ENCODE peak calls at places on chromosomes 2 and 18, in eight cellular contexts. One of them, this sample, is unnamed. For H3K4me1 and H3K9me3, the result is how much of the 10 kb centered on the place peaks cover.

GRCh38 chr18:58213445-58213844 is 169.4 kb downstream of the NEDD4L start:
- DNase-seq in right cardiac atrium: no peak
- DNase-seq in heart right ventricle: no peak
- DNase-seq in fibroblast of lung: peak
- DNase-seq in left ventricle myocardium inferior: no peak
- DNase-seq in esophagus squamous epithelium: no peak
- DNase-seq in neuronal stem cell: no peak
- DNase-seq in neural progenitor cell: no peak
- DNase-seq in this sample: no peak

GRCh38 chr2:188456114-188456909 is 164.6 kb downstream of the GULP1 start:
- DNase-seq in right cardiac atrium: no peak
- DNase-seq in heart right ventricle: no peak
- DNase-seq in fibroblast of lung: no peak
- DNase-seq in left ventricle myocardium inferior: no peak
- DNase-seq in esophagus squamous epithelium: no peak
- DNase-seq in neuronal stem cell: no peak
- DNase-seq in neural progenitor cell: peak
- DNase-seq in this sample: no peak

GRCh38 chr2:16639431-16639830 is 26.2 kb downstream of the CYRIA start:
- DNase-seq in right cardiac atrium: no peak
- DNase-seq in heart right ventricle: no peak
- DNase-seq in fibroblast of lung: no peak
- DNase-seq in left ventricle myocardium inferior: no peak
- DNase-seq in esophagus squamous epithelium: no peak
- DNase-seq in neuronal stem cell: no peak
- DNase-seq in neural progenitor cell: peak
- DNase-seq in this sample: no peak

GRCh38 chr2:1482981-1483380 is 69.7 kb downstream of the TPO start:
- DNase-seq in right cardiac atrium: no peak
- DNase-seq in heart right ventricle: no peak
- DNase-seq in fibroblast of lung: no peak
- DNase-seq in left ventricle myocardium inferior: no peak
- DNase-seq in esophagus squamous epithelium: no peak
- DNase-seq in neuronal stem cell: no peak
- DNase-seq in neural progenitor cell: no peak
- DNase-seq in this sample: no peak

GRCh38 chr2:237691200-237691907 is 64.0 kb downstream of the LRRFIP1 start:
- DNase-seq in right cardiac atrium: no peak
- DNase-seq in heart right ventricle: no peak
- DNase-seq in fibroblast of lung: no peak
- DNase-seq in left ventricle myocardium inferior: no peak
- DNase-seq in esophagus squamous epithelium: no peak
- DNase-seq in neuronal stem cell: peak
- DNase-seq in neural progenitor cell: peak
- DNase-seq in this sample: no peak

GRCh38 chr2:44118257-44118656 is 50.4 kb upstream of the PPM1B start:
- DNase-seq in right cardiac atrium: no peak
- DNase-seq in heart right ventricle: no peak
- DNase-seq in fibroblast of lung: no peak
- DNase-seq in left ventricle myocardium inferior: no peak
- DNase-seq in esophagus squamous epithelium: no peak
- DNase-seq in neuronal stem cell: no peak
- DNase-seq in neural progenitor cell: no peak
- DNase-seq in this sample: no peak

GRCh38 chr2:179886-180285 is 83.9 kb downstream of the SH3YL1 start:
- DNase-seq in right cardiac atrium: no peak
- DNase-seq in heart right ventricle: no peak
- DNase-seq in fibroblast of lung: no peak
- DNase-seq in left ventricle myocardium inferior: no peak
- DNase-seq in esophagus squamous epithelium: no peak
- DNase-seq in neuronal stem cell: no peak
- DNase-seq in neural progenitor cell: no peak
- DNase-seq in this sample: no peak

GRCh38 chr2:134852518-134852917 is 14.1 kb downstream of the ACMSD start:
- DNase-seq in right cardiac atrium: no peak
- DNase-seq in heart right ventricle: no peak
- DNase-seq in fibroblast of lung: no peak
- DNase-seq in left ventricle myocardium inferior: no peak
- DNase-seq in esophagus squamous epithelium: no peak
- DNase-seq in neuronal stem cell: no peak
- DNase-seq in neural progenitor cell: peak
- DNase-seq in this sample: no peak

GRCh38 chr2:170573660-170574059 is 141.5 kb upstream of the SP5 start:
- DNase-seq in right cardiac atrium: no peak
- DNase-seq in heart right ventricle: no peak
- DNase-seq in fibroblast of lung: no peak
- DNase-seq in left ventricle myocardium inferior: no peak
- DNase-seq in esophagus squamous epithelium: no peak
- DNase-seq in neuronal stem cell: no peak
- DNase-seq in neural progenitor cell: no peak
- DNase-seq in this sample: no peak

GRCh38 chr2:193112986-193113385 is 918.3 kb upstream of the TMEFF2 start:
- DNase-seq in right cardiac atrium: no peak
- DNase-seq in heart right ventricle: no peak
- DNase-seq in fibroblast of lung: no peak
- DNase-seq in left ventricle myocardium inferior: no peak
- DNase-seq in esophagus squamous epithelium: no peak
- DNase-seq in neuronal stem cell: peak
- DNase-seq in neural progenitor cell: peak
- DNase-seq in this sample: no peak

GRCh38 chr18:64436111-64436510 is 287.2 kb upstream of the LINC00305 start:
- DNase-seq in right cardiac atrium: no peak
- DNase-seq in heart right ventricle: no peak
- DNase-seq in fibroblast of lung: no peak
- DNase-seq in left ventricle myocardium inferior: no peak
- DNase-seq in esophagus squamous epithelium: no peak
- DNase-seq in neuronal stem cell: no peak
- DNase-seq in neural progenitor cell: no peak
- DNase-seq in this sample: no peak

GRCh38 chr2:240624950-240625621 is at the start of gene GPR35:
- DNase-seq in right cardiac atrium: peak
- DNase-seq in heart right ventricle: no peak
- DNase-seq in fibroblast of lung: peak
- DNase-seq in left ventricle myocardium inferior: peak
- DNase-seq in esophagus squamous epithelium: no peak
- DNase-seq in neuronal stem cell: no peak
- DNase-seq in neural progenitor cell: no peak
- DNase-seq in this sample: peak

GRCh38 chr18:74217476-74218143 is 69.3 kb downstream of the TIMM21 start:
- DNase-seq in right cardiac atrium: no peak
- DNase-seq in heart right ventricle: no peak
- DNase-seq in fibroblast of lung: no peak
- DNase-seq in left ventricle myocardium inferior: no peak
- DNase-seq in esophagus squamous epithelium: no peak
- DNase-seq in neuronal stem cell: no peak
- DNase-seq in neural progenitor cell: no peak
- DNase-seq in this sample: no peak

GRCh38 chr2:8456149-8457091 is 225.4 kb upstream of the ID2 start:
- DNase-seq in right cardiac atrium: peak
- DNase-seq in heart right ventricle: no peak
- DNase-seq in fibroblast of lung: no peak
- DNase-seq in left ventricle myocardium inferior: no peak
- DNase-seq in esophagus squamous epithelium: no peak
- DNase-seq in neuronal stem cell: no peak
- DNase-seq in neural progenitor cell: no peak
- DNase-seq in this sample: no peak

GRCh38 chr2:14634885-14635871 is 2.7 kb downstream of the LRATD1 start:
- DNase-seq in right cardiac atrium: peak
- DNase-seq in heart right ventricle: peak
- DNase-seq in fibroblast of lung: peak
- DNase-seq in left ventricle myocardium inferior: peak
- DNase-seq in esophagus squamous epithelium: no peak
- DNase-seq in neuronal stem cell: peak
- DNase-seq in neural progenitor cell: peak
- DNase-seq in this sample: no peak

GRCh38 chr2:239223029-239223329 is 177.8 kb downstream of the HDAC4 start:
- DNase-seq in right cardiac atrium: no peak
- DNase-seq in heart right ventricle: no peak
- DNase-seq in fibroblast of lung: peak
- DNase-seq in left ventricle myocardium inferior: no peak
- DNase-seq in esophagus squamous epithelium: no peak
- DNase-seq in neuronal stem cell: no peak
- DNase-seq in neural progenitor cell: no peak
- DNase-seq in this sample: no peak

GRCh38 chr2:127763776-127764175 is 47.2 kb downstream of the WDR33 start:
- DNase-seq in right cardiac atrium: no peak
- DNase-seq in heart right ventricle: no peak
- DNase-seq in fibroblast of lung: peak
- DNase-seq in left ventricle myocardium inferior: no peak
- DNase-seq in esophagus squamous epithelium: no peak
- DNase-seq in neuronal stem cell: no peak
- DNase-seq in neural progenitor cell: no peak
- DNase-seq in this sample: no peak

GRCh38 chr2:69773201-69773600 is 31.3 kb downstream of the ANXA4 start:
- DNase-seq in right cardiac atrium: no peak
- DNase-seq in heart right ventricle: no peak
- DNase-seq in fibroblast of lung: peak
- DNase-seq in left ventricle myocardium inferior: no peak
- DNase-seq in esophagus squamous epithelium: no peak
- DNase-seq in neuronal stem cell: no peak
- DNase-seq in neural progenitor cell: no peak
- DNase-seq in this sample: no peak

GRCh38 chr2:189149981-189150380 is 29.6 kb downstream of the COL5A2 start:
- DNase-seq in right cardiac atrium: no peak
- DNase-seq in heart right ventricle: no peak
- DNase-seq in fibroblast of lung: peak
- DNase-seq in left ventricle myocardium inferior: no peak
- DNase-seq in esophagus squamous epithelium: no peak
- DNase-seq in neuronal stem cell: no peak
- DNase-seq in neural progenitor cell: no peak
- DNase-seq in this sample: no peak

GRCh38 chr2:30979822-30980245 is 158.4 kb downstream of the GALNT14 start:
- DNase-seq in right cardiac atrium: no peak
- DNase-seq in heart right ventricle: no peak
- DNase-seq in fibroblast of lung: peak
- DNase-seq in left ventricle myocardium inferior: peak
- DNase-seq in esophagus squamous epithelium: no peak
- DNase-seq in neuronal stem cell: no peak
- DNase-seq in neural progenitor cell: peak
- DNase-seq in this sample: no peak

GRCh38 chr2:201149064-201149820 is 33.3 kb downstream of the CFLAR start:
- DNase-seq in right cardiac atrium: no peak
- DNase-seq in heart right ventricle: no peak
- DNase-seq in fibroblast of lung: peak
- DNase-seq in left ventricle myocardium inferior: no peak
- DNase-seq in esophagus squamous epithelium: no peak
- DNase-seq in neuronal stem cell: no peak
- DNase-seq in neural progenitor cell: no peak
- DNase-seq in this sample: no peak

GRCh38 chr2:158457826-158458616 is 1.3 kb downstream of the PKP4 start:
- DNase-seq in right cardiac atrium: peak
- DNase-seq in heart right ventricle: peak
- DNase-seq in fibroblast of lung: peak
- DNase-seq in left ventricle myocardium inferior: peak
- DNase-seq in esophagus squamous epithelium: no peak
- DNase-seq in neuronal stem cell: peak
- DNase-seq in neural progenitor cell: peak
- DNase-seq in this sample: peak

GRCh38 chr2:76749858-76750257 is 772.3 kb downstream of the LRRTM4 start:
- DNase-seq in right cardiac atrium: no peak
- DNase-seq in heart right ventricle: no peak
- DNase-seq in fibroblast of lung: no peak
- DNase-seq in left ventricle myocardium inferior: no peak
- DNase-seq in esophagus squamous epithelium: no peak
- DNase-seq in neuronal stem cell: no peak
- DNase-seq in neural progenitor cell: no peak
- DNase-seq in this sample: no peak

DNA sequence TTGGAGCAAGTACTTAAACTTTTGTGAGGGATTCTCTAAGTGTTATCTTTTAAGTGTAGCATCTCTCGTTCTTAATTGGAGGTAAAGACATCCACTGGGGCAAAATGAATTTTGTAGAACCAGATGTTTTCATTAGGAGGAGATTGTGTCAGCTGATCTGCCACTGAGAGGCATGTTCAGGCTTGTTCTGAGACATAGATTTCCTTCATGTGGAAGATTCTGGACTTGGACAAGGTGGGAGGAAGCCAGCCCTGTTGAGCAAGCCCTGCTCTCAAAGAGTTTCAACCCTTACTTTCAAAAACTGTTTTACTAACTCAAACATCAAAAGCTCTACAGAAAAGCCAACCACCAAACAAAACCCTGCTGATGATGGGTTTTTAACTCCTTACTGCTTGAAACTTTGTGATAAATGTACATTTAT is 6.5 kb downstream of the MAP4K4 start:
- DNase-seq in right cardiac atrium: no peak
- DNase-seq in heart right ventricle: no peak
- DNase-seq in fibroblast of lung: peak
- DNase-seq in left ventricle myocardium inferior: no peak
- DNase-seq in esophagus squamous epithelium: no peak
- DNase-seq in neuronal stem cell: no peak
- DNase-seq in neural progenitor cell: no peak
- DNase-seq in this sample: no peak
- H3K4me3 ChIP-seq in right cardiac atrium: no peak
- H3K4me3 ChIP-seq in heart right ventricle: peak
- H3K4me3 ChIP-seq in fibroblast of lung: no peak
- H3K4me3 ChIP-seq in left ventricle myocardium inferior: no peak
- H3K4me3 ChIP-seq in esophagus squamous epithelium: no peak
- H3K4me3 ChIP-seq in neuronal stem cell: no peak
- H3K4me3 ChIP-seq in neural progenitor cell: no peak
- H3K4me3 ChIP-seq in this sample: peak

GRCh38 chr2:207135801-207136457 is 29.8 kb downstream of the KLF7 start:
- DNase-seq in right cardiac atrium: no peak
- DNase-seq in heart right ventricle: no peak
- DNase-seq in fibroblast of lung: no peak
- DNase-seq in left ventricle myocardium inferior: no peak
- DNase-seq in esophagus squamous epithelium: no peak
- DNase-seq in neuronal stem cell: no peak
- DNase-seq in neural progenitor cell: no peak
- DNase-seq in this sample: no peak
- H3K4me1 ChIP-seq in right cardiac atrium: under half
- H3K4me1 ChIP-seq in heart right ventricle: half or more
- H3K4me1 ChIP-seq in fibroblast of lung: under half
- H3K4me1 ChIP-seq in left ventricle myocardium inferior: half or more
- H3K4me1 ChIP-seq in esophagus squamous epithelium: under half
- H3K4me1 ChIP-seq in neuronal stem cell: half or more
- H3K4me1 ChIP-seq in neural progenitor cell: under half
- H3K4me1 ChIP-seq in this sample: under half

GRCh38 chr2:81550277-81550676 is 1245.7 kb upstream of the LRRTM1 start:
- DNase-seq in right cardiac atrium: no peak
- DNase-seq in heart right ventricle: no peak
- DNase-seq in fibroblast of lung: no peak
- DNase-seq in left ventricle myocardium inferior: no peak
- DNase-seq in esophagus squamous epithelium: no peak
- DNase-seq in neuronal stem cell: no peak
- DNase-seq in neural progenitor cell: no peak
- DNase-seq in this sample: no peak
- H3K9me3 ChIP-seq in right cardiac atrium: under half
- H3K9me3 ChIP-seq in heart right ventricle: under half
- H3K9me3 ChIP-seq in fibroblast of lung: under half
- H3K9me3 ChIP-seq in left ventricle myocardium inferior: under half
- H3K9me3 ChIP-seq in esophagus squamous epithelium: under half
- H3K9me3 ChIP-seq in neuronal stem cell: under half
- H3K9me3 ChIP-seq in neural progenitor cell: under half
- H3K9me3 ChIP-seq in this sample: under half

DNA sequence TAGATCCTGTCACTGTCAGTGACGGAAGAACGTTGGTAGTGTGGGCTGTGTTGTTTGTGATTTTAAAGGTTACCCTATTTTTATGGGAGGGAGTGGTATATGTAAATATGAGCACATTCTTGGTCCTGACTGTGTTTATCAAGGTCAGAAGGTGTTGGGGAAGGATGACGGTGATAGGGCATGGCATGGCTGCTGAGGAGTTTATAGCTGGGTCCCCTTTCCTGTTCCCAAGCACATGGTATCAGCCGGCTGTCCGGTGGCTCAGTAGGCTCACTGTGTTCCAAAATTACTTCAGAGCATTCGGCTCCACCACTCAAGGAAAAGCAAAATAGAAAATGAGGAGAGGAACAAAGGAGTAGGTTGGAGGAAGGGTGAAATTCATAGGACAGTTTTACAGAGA is 28.6 kb downstream of the IRS1 start:
- DNase-seq in right cardiac atrium: peak
- DNase-seq in heart right ventricle: peak
- DNase-seq in fibroblast of lung: no peak
- DNase-seq in left ventricle myocardium inferior: peak
- DNase-seq in esophagus squamous epithelium: no peak
- DNase-seq in neuronal stem cell: no peak
- DNase-seq in neural progenitor cell: no peak
- DNase-seq in this sample: no peak
- H3K4me3 ChIP-seq in right cardiac atrium: no peak
- H3K4me3 ChIP-seq in heart right ventricle: no peak
- H3K4me3 ChIP-seq in fibroblast of lung: no peak
- H3K4me3 ChIP-seq in left ventricle myocardium inferior: peak
- H3K4me3 ChIP-seq in esophagus squamous epithelium: no peak
- H3K4me3 ChIP-seq in neuronal stem cell: no peak
- H3K4me3 ChIP-seq in neural progenitor cell: no peak
- H3K4me3 ChIP-seq in this sample: no peak